ENCODE peak calls at places on chromosomes 16 and 17, in five cellular contexts. Q is small intestine, E is MM.1S, A is HepG2, F is WERI-Rb-1. W is an unnamed sample. For H3K27me3, the result is how much of the 10 kb centered on the place peaks cover.

GRCh38 chr17:77644981-77645380 is 313.5 kb upstream of the TNRC6C start:
- DNase-seq in E (no peak), Q (peak), F (peak), A (no peak), W (no peak)

GRCh38 chr16:31074814-31075183 is 577 bp downstream of the ZNF646 start:
- DNase-seq in Q (no peak), F (no peak), A (no peak), E (no peak), W (no peak)

GRCh38 chr17:7294614-7295153 is at the start of gene YBX2:
- DNase-seq in Q (peak), E (peak), A (no peak), F (peak), W (peak)

GRCh38 chr16:4339909-4340308 is 11.2 kb downstream of the PAM16 start:
- DNase-seq in A (no peak), Q (no peak), F (no peak), E (no peak), W (peak)

GRCh38 chr17:43056051-43056450 is 31.0 kb downstream of the RND2 start:
- DNase-seq in Q (no peak), F (no peak), E (no peak), A (no peak), W (no peak)

GRCh38 chr17:71107136-71107535 is 937.8 kb downstream of the KCNJ2 start:
- DNase-seq in Q (no peak), E (no peak), A (no peak), F (no peak), W (no peak)

GRCh38 chr17:7446669-7447068 is 1.8 kb downstream of the CHRNB1 start:
- DNase-seq in F (no peak), A (no peak), Q (no peak), E (no peak), W (no peak)

GRCh38 chr17:59914274-59914854 is 21.4 kb downstream of the RPS6KB1 start:
- DNase-seq in A (peak), E (peak), Q (peak), F (no peak), W (no peak)

GRCh38 chr16:83928341-83929055 is 24.5 kb upstream of the OSGIN1 start:
- DNase-seq in A (peak), Q (no peak), E (no peak), F (no peak), W (no peak)

GRCh38 chr17:72126575-72127486 is 6.0 kb downstream of the SOX9 start:
- DNase-seq in A (peak), Q (peak), F (no peak), E (peak), W (peak)

GRCh38 chr17:4530799-4531730 is 24.1 kb downstream of the MYBBP1A start:
- DNase-seq in E (no peak), Q (no peak), A (no peak), F (no peak), W (no peak)

GRCh38 chr16:65936096-65936495 is 430.4 kb upstream of the CDH5 start:
- DNase-seq in E (no peak), F (no peak), A (no peak), Q (no peak), W (no peak)

GRCh38 chr17:42387663-42388380 is 420 bp downstream of the STAT3 start:
- DNase-seq in E (peak), F (peak), A (no peak), Q (peak), W (peak)

GRCh38 chr17:15917439-15918027 is 27.4 kb upstream of the ADORA2B start:
- DNase-seq in F (no peak), E (no peak), Q (no peak), A (no peak), W (no peak)

GRCh38 chr17:75774988-75775668 is 9.5 kb upstream of the UNK start:
- DNase-seq in E (no peak), A (no peak), F (no peak), Q (no peak), W (no peak)

GRCh38 chr17:67449885-67450755 is 73.0 kb downstream of the PITPNC1 start:
- DNase-seq in F (no peak), Q (no peak), E (no peak), A (no peak), W (no peak)

GRCh38 chr17:63399856-63400255 is 46.2 kb downstream of the CYB561 start:
- DNase-seq in A (no peak), E (no peak), F (no peak), Q (peak), W (peak)

GRCh38 chr16:551210-551609 is 9.0 kb upstream of the PRR35 start:
- DNase-seq in A (no peak), F (no peak), E (no peak), Q (no peak), W (no peak)

GRCh38 chr16:11780988-11781680 is 15.9 kb downstream of the ZC3H7A start:
- DNase-seq in F (no peak), A (no peak), E (no peak), Q (no peak), W (no peak)

GRCh38 chr16:11783319-11784047 is 13.6 kb downstream of the ZC3H7A start:
- DNase-seq in E (peak), F (no peak), A (no peak), Q (no peak), W (no peak)

GRCh38 chr16:11788914-11789313 is 8.1 kb downstream of the ZC3H7A start:
- DNase-seq in E (no peak), F (no peak), Q (no peak), A (no peak), W (no peak)

GRCh38 chr16:11781773-11782172 is 15.3 kb downstream of the ZC3H7A start:
- DNase-seq in A (no peak), F (peak), E (no peak), Q (no peak), W (peak)

GRCh38 chr16:11784048-11784780 is 12.8 kb downstream of the ZC3H7A start:
- DNase-seq in Q (no peak), F (no peak), A (no peak), E (no peak), W (no peak)
- H3K4me3 ChIP-seq in Q (no peak), F (no peak), A (no peak), E (peak), W (no peak)

GRCh38 chr16:86297391-86297790 is 212.9 kb upstream of the FOXF1 start:
- DNase-seq in A (no peak), Q (no peak), F (no peak), E (no peak), W (peak)

GRCh38 chr16:86299882-86300490 is 210.3 kb upstream of the FOXF1 start:
- DNase-seq in E (no peak), F (no peak), Q (no peak), A (no peak), W (no peak)

GRCh38 chr16:86296263-86296662 is 214.1 kb upstream of the FOXF1 start:
- DNase-seq in F (peak), Q (no peak), A (no peak), E (no peak), W (no peak)

GRCh38 chr16:86300746-86301480 is 209.4 kb upstream of the FOXF1 start:
- DNase-seq in A (no peak), E (no peak), F (peak), Q (no peak), W (no peak)

DNA sequence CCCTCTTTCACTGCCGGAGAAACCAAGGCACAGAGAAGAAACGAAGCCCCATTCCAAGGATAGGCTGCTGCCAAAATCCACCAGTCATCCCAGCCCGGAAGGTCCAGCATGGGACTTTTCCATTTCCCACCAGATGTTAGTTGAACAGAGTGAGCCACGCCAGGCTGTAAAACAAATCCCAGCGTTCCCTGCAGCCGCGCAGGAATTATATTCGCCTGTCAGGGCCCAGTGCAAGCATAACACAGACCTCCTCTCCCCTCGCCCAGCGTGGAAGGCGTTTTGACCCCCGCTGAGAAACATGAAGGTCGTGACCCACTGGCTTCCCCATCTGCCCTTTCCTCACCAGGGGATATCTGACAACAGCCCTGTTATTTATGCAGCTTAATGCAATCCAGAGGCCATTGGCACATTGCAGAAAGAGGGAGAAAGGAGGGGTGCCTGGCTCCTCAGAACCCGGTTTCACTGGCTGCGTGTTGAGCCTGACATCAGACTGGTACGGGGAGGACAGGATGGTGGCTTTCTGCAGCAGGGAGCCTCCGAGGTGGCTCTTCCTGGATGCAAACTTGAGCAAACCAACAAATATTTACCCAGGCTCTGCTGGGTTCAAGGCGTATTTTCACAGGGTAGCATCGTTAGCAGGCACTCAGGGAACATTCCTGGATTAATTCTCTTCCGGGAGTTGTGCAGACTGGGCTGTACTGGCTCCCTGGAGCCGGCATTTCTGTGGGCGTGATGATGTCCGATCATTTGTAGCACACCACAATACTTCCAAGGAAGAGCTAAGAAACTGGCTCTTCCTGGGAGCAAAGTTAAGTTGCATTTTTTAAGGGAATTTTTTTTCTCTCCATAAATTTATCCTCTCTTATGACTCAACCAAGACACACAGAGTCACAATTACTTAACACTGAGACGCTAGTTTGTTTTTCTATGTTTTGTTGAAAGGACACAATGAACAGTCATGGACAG is 211.9 kb upstream of the FOXF1 start:
- DNase-seq in A (no peak), E (no peak), F (peak), Q (no peak), W (peak)
- H3K27me3 ChIP-seq in A (half or more), E (half or more), F (under half), Q (under half), W (under half)

DNA sequence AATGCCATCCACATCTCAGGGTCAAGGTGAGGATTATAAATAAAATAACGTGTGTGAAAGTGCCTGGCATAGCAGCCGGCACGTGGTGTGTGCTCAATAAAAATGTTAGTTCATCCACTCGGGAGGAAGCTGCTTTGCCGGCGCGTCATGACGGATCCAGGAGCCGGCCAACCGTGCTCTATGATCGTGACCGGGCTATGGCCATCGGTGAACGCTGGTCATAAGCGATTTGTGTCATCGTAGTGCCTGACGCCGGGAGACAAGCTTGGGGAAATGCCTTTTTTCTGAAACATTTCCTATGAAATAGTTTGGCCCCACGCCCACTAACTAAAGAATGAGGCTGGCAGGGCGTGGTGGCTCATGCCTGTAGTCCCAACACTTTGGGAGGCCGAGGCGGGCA is 74.0 kb downstream of the CMC2 start:
- DNase-seq in E (no peak), Q (no peak), A (no peak), F (no peak), W (no peak)
- H3K4me3 ChIP-seq in E (no peak), Q (no peak), A (no peak), F (no peak), W (no peak)

GRCh38 chr16:75810998-75811634 is 84.8 kb upstream of the CPHXL start:
- DNase-seq in E (no peak), A (no peak), Q (no peak), F (no peak), W (no peak)
- H3K27me3 ChIP-seq in E (under half), A (under half), Q (under half), F (under half), W (under half)

DNA sequence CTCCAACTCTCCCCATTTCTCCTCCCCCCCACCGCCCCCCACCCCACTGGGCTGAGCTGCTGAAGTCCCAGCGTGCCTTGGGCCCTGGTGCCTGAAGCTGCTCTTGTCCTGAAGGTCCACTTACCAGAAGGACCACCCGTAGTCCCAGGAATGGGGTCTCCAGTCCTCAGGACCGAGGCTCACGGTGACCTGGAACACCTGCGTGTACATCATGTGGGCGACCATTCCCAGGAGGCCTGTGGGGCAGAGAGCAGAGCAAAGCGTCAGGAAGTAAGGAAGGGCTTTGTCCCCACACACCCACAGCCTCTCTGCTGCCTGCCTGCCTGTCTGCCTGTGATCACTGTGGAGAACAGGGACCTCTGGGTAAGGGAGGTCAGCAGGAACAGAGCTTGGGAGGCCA is 218.7 kb downstream of the GSG1L start:
- DNase-seq in Q (no peak), A (no peak), E (no peak), F (no peak), W (no peak)
- H3K4me3 ChIP-seq in Q (no peak), A (no peak), E (no peak), F (no peak), W (no peak)

GRCh38 chr16:89613954-89614459 is 565 bp downstream of the DPEP1 start:
- DNase-seq in F (no peak), E (no peak), Q (peak), A (no peak), W (no peak)
- H3K27me3 ChIP-seq in F (under half), E (under half), Q (under half), A (under half), W (under half)

GRCh38 chr17:44467108-44467507 is 36.1 kb downstream of the GPATCH8 start:
- DNase-seq in E (peak), Q (no peak), F (no peak), A (no peak), W (no peak)
- H3K4me3 ChIP-seq in E (no peak), Q (no peak), F (no peak), A (no peak), W (no peak)

GRCh38 chr17:48644910-48645557 is 18.9 kb upstream of the HOXB9 start:
- DNase-seq in E (no peak), F (no peak), Q (no peak), A (no peak), W (no peak)
- H3K27me3 ChIP-seq in E (under half), F (half or more), Q (half or more), A (half or more), W (under half)

DNA sequence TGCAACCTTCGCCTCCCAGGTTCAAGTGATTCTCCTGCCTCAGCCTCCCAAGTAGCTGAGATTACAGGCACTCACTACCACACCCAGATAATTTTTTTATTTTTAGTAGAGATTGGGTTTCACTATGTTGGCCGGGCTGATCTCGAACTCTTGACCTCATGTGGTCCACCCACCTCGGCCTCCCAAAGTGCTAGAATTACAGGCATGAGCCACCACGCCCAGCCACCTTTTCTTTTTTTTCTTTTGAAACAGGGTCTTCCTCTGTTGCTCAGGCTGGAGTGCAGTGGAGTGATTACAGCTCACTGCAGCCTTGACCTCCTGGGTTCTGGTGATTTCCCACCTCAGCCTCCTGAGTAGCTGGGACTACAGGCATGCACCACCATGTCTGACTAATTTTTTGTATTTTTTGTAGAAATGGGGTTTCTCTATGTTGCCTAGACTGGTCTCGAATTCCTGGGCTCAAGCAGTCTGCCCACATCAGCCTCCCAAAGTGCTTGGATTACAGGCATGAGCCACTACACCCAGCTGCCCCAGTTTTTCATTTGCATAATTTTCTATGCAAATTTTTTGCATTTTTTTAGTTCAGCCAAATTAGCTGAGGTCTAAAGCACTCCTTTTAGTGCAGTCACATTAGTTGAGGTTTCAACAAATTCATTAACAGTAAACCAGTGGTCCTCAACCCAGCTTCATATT is 11.3 kb downstream of the WWP2 start:
- DNase-seq in Q (no peak), E (no peak), A (no peak), F (no peak), W (no peak)
- H3K4me3 ChIP-seq in Q (no peak), E (no peak), A (no peak), F (no peak), W (no peak)

W was measured in MG63.